ENCODE peak calls at places on chromosomes 2 and 18, in five cellular contexts. D is stimulated activated CD4-positive, alpha-beta T cell treated with anti-CD3 and anti-CD28 coated beads, TNF-alpha, amount 100 ng/mL, for 4 hours; O is NCI-H774; I is substantia nigra; H is left ventricle myocardium superior. X is an unnamed sample.

GRCh38 chr18:11994346-11994707 is 13.0 kb downstream of the IMPA2 start:
- DNase-seq in I (no peak), O (no peak), D (no peak), H (peak; percentile 65), X (no peak)

GRCh38 chr2:191835539-191836350 is 11.1 kb downstream of the CAVIN2 start:
- DNase-seq in O (no peak), H (no peak), I (no peak), D (no peak), X (no peak)

GRCh38 chr2:31387850-31388249 is 26.7 kb downstream of the XDH start:
- DNase-seq in I (no peak), D (no peak), O (no peak), H (no peak), X (no peak)

GRCh38 chr2:170943596-170943995 is 14.5 kb downstream of the GORASP2 start:
- DNase-seq in D (no peak), O (no peak), I (no peak), H (no peak), X (no peak)

GRCh38 chr2:126359494-126359893 is 296.5 kb upstream of the GYPC start:
- DNase-seq in H (no peak), O (peak; percentile 19), I (no peak), D (no peak), X (no peak)

GRCh38 chr2:172052000-172052983 is 33.0 kb upstream of the DLX1 start:
- DNase-seq in D (no peak), I (no peak), O (peak; percentile 40), H (no peak), X (no peak)

GRCh38 chr2:174492963-174493431 is 6.2 kb upstream of the GPR155 start:
- DNase-seq in D (peak; percentile 10), O (no peak), I (no peak), H (peak; percentile 16), X (peak; percentile 61)

GRCh38 chr18:42141439-42141838 is 186.4 kb downstream of the PIK3C3 start:
- DNase-seq in D (no peak), H (no peak), I (no peak), O (no peak), X (no peak)

GRCh38 chr2:64654063-64654811 is 524 bp upstream of the SERTAD2 start:
- DNase-seq in D (peak; percentile 47), H (peak; percentile 86), I (peak; percentile 64), O (no peak), X (peak; percentile 73)

GRCh38 chr2:15028406-15028805 is 395.9 kb downstream of the LRATD1 start:
- DNase-seq in I (no peak), D (no peak), H (no peak), O (no peak), X (no peak)

GRCh38 chr2:182763311-182763912 is 47.4 kb downstream of the DNAJC10 start:
- DNase-seq in O (peak; percentile 40), H (no peak), D (no peak), I (no peak), X (no peak)

GRCh38 chr2:64582774-64583340 is 58.7 kb downstream of the AFTPH start:
- DNase-seq in D (no peak), H (no peak), O (peak; percentile 35), I (no peak), X (no peak)

GRCh38 chr2:22355816-22356433 is 1029.1 kb upstream of the KLHL29 start:
- DNase-seq in O (no peak), I (peak; percentile 71), H (peak; percentile 58), D (no peak), X (peak; percentile 44)

GRCh38 chr18:23380001-23380550 is 73.0 kb upstream of the RIOK3 start:
- DNase-seq in D (no peak), O (no peak), I (no peak), H (no peak), X (no peak)

GRCh38 chr2:2847131-2847740 is 516.2 kb upstream of the MYT1L start:
- DNase-seq in O (peak; percentile 36), H (peak; percentile 71), I (no peak), D (no peak), X (no peak)

GRCh38 chr2:240655931-240656886 is 26.5 kb downstream of the AQP12B start:
- DNase-seq in D (no peak), I (no peak), H (no peak), O (no peak), X (no peak)

GRCh38 chr2:144914622-144915230 is 394.8 kb upstream of the ZEB2 start:
- DNase-seq in I (no peak), O (no peak), D (no peak), H (no peak), X (no peak)

GRCh38 chr2:15814406-15814805 is 125.9 kb upstream of the MYCN start:
- DNase-seq in H (no peak), O (no peak), D (no peak), I (no peak), X (no peak)

GRCh38 chr2:119311371-119311770 is 55.3 kb downstream of the C2orf76 start:
- DNase-seq in I (no peak), D (no peak), O (no peak), H (no peak), X (no peak)

GRCh38 chr2:175585531-175585930 is 404.0 kb upstream of the ATP5MC3 start:
- DNase-seq in I (no peak), O (no peak), D (no peak), H (no peak), X (no peak)

GRCh38 chr2:212538156-212539144 is at the start of gene ERBB4:
- DNase-seq in H (peak; percentile 59), D (no peak), O (peak; percentile 26), I (peak; percentile 56), X (no peak)

GRCh38 chr2:195555971-195556370 is 101.1 kb upstream of the SLC39A10 start:
- DNase-seq in I (no peak), H (no peak), O (no peak), D (no peak), X (no peak)

GRCh38 chr18:37064187-37064586 is 235.3 kb downstream of the KIAA1328 start:
- DNase-seq in H (no peak), D (no peak), O (no peak), I (no peak), X (no peak)

GRCh38 chr2:198141726-198142125 is 337.3 kb downstream of the PLCL1 start:
- DNase-seq in H (no peak), D (no peak), O (no peak), I (no peak), X (no peak)

GRCh38 chr2:102520009-102520408 is 47.0 kb downstream of the SLC9A4 start:
- DNase-seq in D (no peak), O (peak; percentile 41), I (no peak), H (no peak), X (no peak)

GRCh38 chr2:1818404-1818803 is 74.1 kb upstream of the PXDN start:
- DNase-seq in D (no peak), H (no peak), I (no peak), O (no peak), X (no peak)

GRCh38 chr2:64035067-64035942 is 16.1 kb upstream of the VPS54 start:
- DNase-seq in O (no peak), D (no peak), H (no peak), I (no peak), X (no peak)

GRCh38 chr2:216535454-216535995 is 36.9 kb downstream of the RPL37A start:
- DNase-seq in O (no peak), D (no peak), H (peak; percentile 78), I (no peak), X (no peak)

GRCh38 chr2:20097889-20098714 is 46.7 kb upstream of the LAPTM4A start:
- DNase-seq in O (peak; percentile 76), H (peak; percentile 87), D (peak; percentile 61), I (peak; percentile 77), X (peak; percentile 77)

GRCh38 chr2:98926601-98927000 is 9.4 kb downstream of the CRACDL start:
- DNase-seq in H (no peak), O (no peak), D (no peak), I (no peak), X (no peak)

GRCh38 chr2:150156415-150156814 is 331.1 kb downstream of the RND3 start:
- DNase-seq in D (no peak), O (no peak), I (no peak), H (no peak), X (no peak)

GRCh38 chr18:33959609-33960008 is 265.1 kb downstream of the NOL4 start:
- DNase-seq in D (no peak), O (peak; percentile 20), I (no peak), H (no peak), X (no peak)